ENCODE peak calls at places on chromosomes 5 and 9, in seven cellular contexts. O is upper lobe of left lung; C is GM23248; Y is SK-N-SH; P is CD8-positive, alpha-beta memory T cell; H is tibial artery; R is aorta. T is an unnamed sample. For H3K9me3, the result is how much of the 10 kb centered on the place peaks cover.

GRCh38 chr5:50672663-50673062 is 6.2 kb downstream of the PARP8 start:
- DNase-seq in O (no peak), C (no peak), Y (no peak), P (no peak), H (no peak), R (no peak), T (no peak)

GRCh38 chr9:127279717-127280285 is 15.2 kb downstream of the GARNL3 start:
- DNase-seq in O (no peak), C (no peak), Y (no peak), P (no peak), H (no peak), R (no peak), T (no peak)

GRCh38 chr9:135521608-135522095 is 412 bp downstream of the LCN1 start:
- DNase-seq in O (no peak), C (no peak), Y (no peak), P (no peak), H (peak), R (peak), T (no peak)

GRCh38 chr5:37900692-37901091 is 60.9 kb upstream of the GDNF start:
- DNase-seq in O (no peak), C (peak), Y (peak), P (no peak), H (peak), R (no peak), T (peak)

GRCh38 chr9:109335121-109335520 is 14.3 kb upstream of the EPB41L4B start:
- DNase-seq in O (no peak), C (no peak), Y (no peak), P (no peak), H (no peak), R (no peak), T (no peak)

GRCh38 chr5:102211165-102211564 is 84.9 kb downstream of the SLCO4C1 start:
- DNase-seq in O (no peak), C (no peak), Y (no peak), P (no peak), H (no peak), R (no peak), T (no peak)

GRCh38 chr5:149063017-149063687 is at the start of gene SH3TC2:
- DNase-seq in O (no peak), C (peak), Y (no peak), P (no peak), H (no peak), R (peak), T (peak)

GRCh38 chr9:96619109-96619435 is 571 bp downstream of the CDC14B start:
- DNase-seq in O (no peak), C (no peak), Y (peak), P (no peak), H (no peak), R (peak), T (no peak)

GRCh38 chr5:14280294-14280854 is 137.2 kb downstream of the TRIO start:
- DNase-seq in O (no peak), C (no peak), Y (no peak), P (no peak), H (no peak), R (no peak), T (no peak)
- H3K9me3 ChIP-seq in O (under half), C (under half), Y (under half), P (under half), H (under half), R (under half), T (under half)

GRCh38 chr5:12845549-12846159 is 941.4 kb upstream of the CTNND2 start:
- DNase-seq in O (no peak), C (no peak), Y (no peak), P (no peak), H (no peak), R (no peak), T (no peak)

GRCh38 chr5:12854386-12854785 is 950.1 kb upstream of the CTNND2 start:
- DNase-seq in O (no peak), C (no peak), Y (no peak), P (no peak), H (no peak), R (no peak), T (no peak)

DNA sequence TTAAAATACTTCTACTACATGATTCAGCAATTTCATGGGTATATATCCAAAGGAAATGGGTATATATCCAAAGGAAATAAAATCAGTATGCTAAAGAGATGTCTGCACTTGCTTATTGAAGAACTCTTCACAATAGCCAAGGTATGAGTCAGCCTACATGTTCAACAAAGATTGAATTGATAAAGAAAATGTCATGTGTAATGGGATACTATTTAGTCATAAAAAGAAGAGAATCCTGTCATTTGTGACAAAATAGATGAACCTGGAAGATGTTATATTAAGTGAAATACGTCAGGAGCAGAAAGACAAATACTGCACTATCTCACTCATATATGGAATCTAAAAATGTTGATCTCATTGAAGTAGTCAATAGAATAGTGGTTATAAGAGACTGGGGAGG is 944.5 kb upstream of the CTNND2 start:
- DNase-seq in O (no peak), C (no peak), Y (no peak), P (no peak), H (no peak), R (no peak), T (no peak)
- H3K9me3 ChIP-seq in O (under half), C (under half), Y (under half), P (under half), H (under half), R (under half), T (under half)

DNA sequence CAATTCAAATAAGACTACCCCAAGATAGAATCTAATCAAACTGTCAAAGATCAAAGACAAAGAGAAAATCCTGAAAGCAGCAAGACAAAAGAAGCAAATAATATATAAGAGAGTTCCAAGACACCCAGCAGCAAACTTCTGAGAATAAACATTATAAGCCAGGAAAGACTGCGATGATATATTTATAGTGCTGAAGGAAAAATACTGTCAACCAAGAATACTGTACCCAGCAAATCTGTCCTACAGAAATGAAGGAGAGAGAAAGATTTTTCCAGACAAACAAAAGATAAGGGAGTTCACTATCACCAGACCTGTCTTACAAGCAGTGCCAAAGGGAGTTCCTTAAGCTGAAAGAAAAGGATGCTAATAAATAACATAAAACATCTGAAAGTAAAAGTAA is 227.4 kb downstream of the DENND1A start:
- DNase-seq in O (no peak), C (no peak), Y (no peak), P (no peak), H (no peak), R (no peak), T (no peak)
- H3K9me3 ChIP-seq in O (under half), C (under half), Y (under half), P (under half), H (under half), R (under half), T (under half)

GRCh38 chr5:13143630-13144029 is 800.9 kb downstream of the DNAH5 start:
- DNase-seq in O (no peak), C (no peak), Y (no peak), P (no peak), H (no peak), R (no peak), T (no peak)
- H3K9me3 ChIP-seq in O (under half), C (under half), Y (under half), P (under half), H (under half), R (under half), T (under half)

GRCh38 chr5:150901446-150901845 is 3.3 kb downstream of the ZNF300 start:
- DNase-seq in O (no peak), C (no peak), Y (no peak), P (no peak), H (no peak), R (no peak), T (no peak)
- H3K9me3 ChIP-seq in O (half or more), C (under half), Y (under half), P (under half), H (under half), R (under half), T (under half)

DNA sequence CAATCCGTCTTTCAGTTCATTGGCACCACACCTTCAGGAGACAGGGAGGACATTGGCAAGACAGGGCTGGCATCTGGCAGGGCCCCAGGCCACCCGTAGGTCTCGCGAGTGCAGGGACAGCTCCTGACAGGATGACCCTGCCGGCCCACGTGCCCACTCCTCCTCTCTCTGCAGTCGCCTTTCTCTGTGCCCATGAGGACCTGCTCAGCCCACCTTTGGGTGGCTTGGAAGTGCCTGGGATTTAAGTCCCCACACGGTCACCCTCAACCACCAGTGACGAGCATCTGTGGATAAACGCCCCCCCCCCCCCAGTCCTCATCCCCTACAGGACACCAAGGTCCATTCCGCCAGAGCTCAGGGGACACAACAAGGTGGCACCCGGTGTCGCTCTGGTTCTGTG is 4.1 kb downstream of the MRPL36 start:
- DNase-seq in O (peak), C (no peak), Y (no peak), P (no peak), H (no peak), R (peak), T (no peak)
- H3K9me3 ChIP-seq in O (under half), C (under half), Y (under half), P (under half), H (under half), R (under half), T (under half)

DNA sequence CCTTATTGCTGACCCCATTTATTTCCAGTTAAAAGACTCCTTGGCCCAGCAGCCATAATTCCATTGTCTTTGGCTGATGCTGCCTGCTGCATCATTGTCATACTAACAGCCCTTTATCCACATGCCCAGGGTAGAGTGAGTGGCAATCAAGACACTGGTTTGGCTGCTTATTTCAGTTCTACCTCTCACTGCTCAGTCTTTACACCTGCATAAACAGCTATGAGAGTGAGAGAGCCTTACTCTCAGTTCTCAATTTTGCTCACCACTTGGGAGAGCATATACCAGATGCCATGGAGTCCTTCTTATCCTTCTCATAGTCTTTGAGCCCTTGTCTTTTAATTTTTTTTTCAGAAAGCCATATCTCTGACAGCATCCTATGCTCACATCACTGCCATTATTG is 596.9 kb upstream of the CYLC2 start:
- DNase-seq in O (no peak), C (no peak), Y (no peak), P (no peak), H (no peak), R (no peak), T (no peak)
- H3K9me3 ChIP-seq in O (under half), C (under half), Y (under half), P (under half), H (under half), R (under half), T (under half)

DNA sequence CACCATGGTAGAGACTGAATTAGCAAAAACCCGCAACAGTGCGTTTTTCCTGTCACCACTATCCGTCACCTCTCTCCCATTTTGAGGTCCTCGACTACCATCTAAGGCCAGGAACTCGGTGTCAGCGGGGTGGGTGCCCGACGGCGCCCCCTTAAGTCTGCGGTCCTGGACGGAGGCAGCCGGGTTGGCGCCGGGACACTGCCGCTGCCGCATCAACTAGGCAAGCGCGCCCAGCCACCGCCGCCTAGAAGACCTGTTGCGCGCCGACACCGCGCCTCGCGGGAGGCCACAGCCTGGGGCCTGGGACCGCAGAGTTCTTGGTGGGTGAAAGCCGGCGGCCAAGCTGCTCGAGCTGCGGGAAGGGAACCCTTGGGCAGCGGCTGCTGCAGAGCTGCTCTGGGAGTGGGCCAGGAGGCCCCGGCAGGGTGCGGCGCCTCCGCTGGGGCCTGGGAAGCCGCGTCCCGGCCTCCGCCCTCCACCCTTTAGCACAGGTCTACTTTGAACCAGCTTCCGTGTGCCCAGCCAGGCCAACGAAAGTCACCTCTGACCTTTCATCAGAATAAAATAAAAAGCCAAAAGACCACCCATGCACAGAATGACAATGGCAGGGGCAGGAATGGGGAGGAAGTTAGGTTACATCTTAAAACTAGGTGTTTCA is 3.5 kb downstream of the FOXB2 start:
- DNase-seq in O (no peak), C (no peak), Y (peak), P (no peak), H (no peak), R (peak), T (no peak)
- H3K9me3 ChIP-seq in O (under half), C (under half), Y (under half), P (under half), H (under half), R (under half), T (under half)

T was measured in BE2C.